ENCODE peak calls at places on chromosomes 2 and 18, in eight cellular contexts. Y, N, E, P, R, H, L and U are unnamed samples.

GRCh38 chr2:100182494-100183355 is 40.3 kb upstream of the AFF3 start:
- DNase-seq in Y (no peak), N (no peak), E (no peak), P (peak; percentile 28), R (no peak), H (peak; percentile 24), L (no peak), U (peak; percentile 72)

GRCh38 chr2:205712508-205712907 is 30.2 kb downstream of the NRP2 start:
- DNase-seq in Y (no peak), N (no peak), E (no peak), P (peak; percentile 62), R (peak; percentile 67), H (no peak), L (peak; percentile 67), U (no peak)

GRCh38 chr2:46825958-46826897 is 89.4 kb downstream of the MCFD2 start:
- DNase-seq in Y (no peak), N (no peak), E (no peak), P (peak; percentile 95), R (peak; percentile 75), H (no peak), L (no peak), U (no peak)

GRCh38 chr2:227404575-227404974 is 16.8 kb upstream of the SCYGR1 start:
- DNase-seq in Y (no peak), N (no peak), E (no peak), P (no peak), R (no peak), H (no peak), L (no peak), U (no peak)

GRCh38 chr2:67891642-67892041 is 171.2 kb downstream of the C1D start:
- DNase-seq in Y (no peak), N (no peak), E (no peak), P (no peak), R (no peak), H (no peak), L (no peak), U (no peak)

GRCh38 chr2:63347361-63347760 is 240.9 kb downstream of the WDPCP start:
- DNase-seq in Y (no peak), N (no peak), E (no peak), P (no peak), R (no peak), H (no peak), L (no peak), U (no peak)

GRCh38 chr2:99477054-99477453 is 12.8 kb downstream of the REV1 start:
- DNase-seq in Y (no peak), N (no peak), E (no peak), P (no peak), R (no peak), H (no peak), L (no peak), U (no peak)

GRCh38 chr18:74869904-74870863 is 272.5 kb downstream of the ZNF407 start:
- DNase-seq in Y (no peak), N (no peak), E (no peak), P (no peak), R (peak; percentile 2), H (no peak), L (no peak), U (no peak)

GRCh38 chr2:46047280-46047679 is 249.9 kb upstream of the EPAS1 start:
- DNase-seq in Y (no peak), N (no peak), E (no peak), P (no peak), R (no peak), H (no peak), L (no peak), U (no peak)

GRCh38 chr2:168666339-168666738 is 136.1 kb upstream of the NOSTRIN start:
- DNase-seq in Y (no peak), N (no peak), E (no peak), P (peak; percentile 49), R (peak; percentile 76), H (no peak), L (no peak), U (no peak)

GRCh38 chr2:102795641-102796040 is 33.8 kb downstream of the TMEM182 start:
- DNase-seq in Y (no peak), N (no peak), E (no peak), P (no peak), R (no peak), H (no peak), L (no peak), U (peak; percentile 85)

GRCh38 chr2:233114421-233114861 is 54.3 kb downstream of the INPP5D start:
- DNase-seq in Y (peak; percentile 27), N (peak; percentile 38), E (no peak), P (no peak), R (no peak), H (no peak), L (no peak), U (no peak)

GRCh38 chr2:45836740-45837139 is 185.3 kb downstream of the PRKCE start:
- DNase-seq in Y (no peak), N (no peak), E (no peak), P (no peak), R (no peak), H (no peak), L (no peak), U (no peak)

GRCh38 chr2:20421336-20421987 is 25.4 kb upstream of the RHOB start:
- DNase-seq in Y (peak; percentile 73), N (no peak), E (no peak), P (no peak), R (no peak), H (no peak), L (no peak), U (no peak)

GRCh38 chr2:222864296-222864695 is 3.5 kb downstream of the ACSL3 start:
- DNase-seq in Y (no peak), N (no peak), E (peak; percentile 27), P (peak; percentile 83), R (peak; percentile 69), H (no peak), L (peak; percentile 63), U (no peak)